ENCODE peak calls at places on chromosomes 11 and 22, in four cellular contexts. U is amniotic epithelial cell, B is dorsolateral prefrontal cortex, T is anterior cingulate cortex. M is an unnamed sample.

GRCh38 chr11:1890856-1891830 is 552 bp downstream of the PRR33 start:
- DNase-seq in U (no peak), B (no peak), T (no peak), M (peak)

GRCh38 chr22:36454916-36455570 is 26.4 kb downstream of the TXN2 start:
- DNase-seq in U (peak), B (peak), T (peak), M (no peak)

GRCh38 chr11:67373916-67374570 is 645 bp upstream of the CLCF1 start:
- DNase-seq in U (peak), B (no peak), T (peak), M (no peak)

GRCh38 chr11:74024630-74025029 is 15.7 kb upstream of the UCP3 start:
- DNase-seq in U (peak), B (no peak), T (no peak), M (no peak)

GRCh38 chr22:46606886-46607285 is 13.3 kb upstream of the GRAMD4 start:
- DNase-seq in U (no peak), B (no peak), T (no peak), M (no peak)

GRCh38 chr22:31488988-31489617 is 539 bp downstream of the EIF4ENIF1 start:
- DNase-seq in U (no peak), B (no peak), T (no peak), M (no peak)

GRCh38 chr11:3747704-3748103 is 49.6 kb downstream of the NUP98 start:
- DNase-seq in U (peak), B (no peak), T (no peak), M (no peak)

GRCh38 chr11:1129666-1130160 is 28.0 kb upstream of the MUC5AC start:
- DNase-seq in U (no peak), B (peak), T (no peak), M (no peak)

GRCh38 chr11:20443596-20443995 is 56.1 kb downstream of the PRMT3 start:
- DNase-seq in U (peak), B (no peak), T (no peak), M (no peak)

GRCh38 chr11:3816673-3817072 is 8.3 kb downstream of the PGAP2 start:
- DNase-seq in U (no peak), B (no peak), T (no peak), M (no peak)

GRCh38 chr11:73950869-73951710 is at the start of gene DNAJB13:
- DNase-seq in U (peak), B (peak), T (peak), M (no peak)

GRCh38 chr11:7639643-7640025 is 33.7 kb downstream of the CYB5R2 start:
- DNase-seq in U (no peak), B (no peak), T (no peak), M (no peak)

GRCh38 chr22:40273319-40273718 is 73.0 kb upstream of the ADSL start:
- DNase-seq in U (no peak), B (no peak), T (no peak), M (no peak)

GRCh38 chr11:15286465-15286864 is 171.7 kb downstream of the INSC start:
- DNase-seq in U (no peak), B (no peak), T (no peak), M (no peak)

GRCh38 chr22:20243545-20244249 is 24.4 kb downstream of the RTN4R start:
- DNase-seq in U (peak), B (peak), T (peak), M (no peak)

GRCh38 chr11:59427068-59427382 is 812 bp upstream of the OR5A2 start:
- DNase-seq in U (no peak), B (no peak), T (no peak), M (no peak)

GRCh38 chr11:86143429-86144030 is 74.6 kb upstream of the PICALM start:
- DNase-seq in U (no peak), B (no peak), T (no peak), M (no peak)

GRCh38 chr11:43504316-43504950 is 145.7 kb downstream of the TTC17 start:
- DNase-seq in U (no peak), B (no peak), T (no peak), M (no peak)

GRCh38 chr11:61586792-61587430 is 6.0 kb upstream of the SYT7 start:
- DNase-seq in U (no peak), B (no peak), T (no peak), M (no peak)

GRCh38 chr11:68213135-68213515 is at the start of gene KMT5B:
- DNase-seq in U (peak), B (no peak), T (peak), M (no peak)

GRCh38 chr22:35322126-35322525 is 22.4 kb downstream of the TOM1 start:
- DNase-seq in U (no peak), B (no peak), T (no peak), M (no peak)

GRCh38 chr11:71425851-71426250 is 22.3 kb downstream of the DHCR7 start:
- DNase-seq in U (no peak), B (no peak), T (no peak), M (no peak)

GRCh38 chr11:1260023-1260501 is 37.2 kb downstream of the MUC5B start:
- DNase-seq in U (peak), B (no peak), T (no peak), M (no peak)

GRCh38 chr22:31139866-31140716 is at the start of gene PLA2G3:
- DNase-seq in U (peak), B (no peak), T (no peak), M (no peak)

GRCh38 chr11:45045692-45046471 is 95.2 kb upstream of the TP53I11 start:
- DNase-seq in U (peak), B (peak), T (no peak), M (no peak)

GRCh38 chr11:87473174-87473573 is 435.4 kb downstream of the TMEM135 start:
- DNase-seq in U (peak), B (peak), T (no peak), M (no peak)

GRCh38 chr11:44737222-44737621 is 10.5 kb downstream of the TSPAN18 start:
- DNase-seq in U (no peak), B (no peak), T (no peak), M (no peak)

GRCh38 chr11:62789576-62789975 is 2.2 kb downstream of the TMEM223 start:
- DNase-seq in U (no peak), B (no peak), T (no peak), M (no peak)

GRCh38 chr11:130088909-130089668 is 19.4 kb downstream of the APLP2 start:
- DNase-seq in U (no peak), B (no peak), T (no peak), M (no peak)

GRCh38 chr22:44970291-44970690 is 39.5 kb downstream of the PHF21B start:
- DNase-seq in U (no peak), B (no peak), T (no peak), M (no peak)

GRCh38 chr22:39238966-39239510 is 5.7 kb downstream of the PDGFB start:
- DNase-seq in U (no peak), B (no peak), T (no peak), M (no peak)

GRCh38 chr22:32850591-32851517 is 49.3 kb downstream of the TIMP3 start:
- DNase-seq in U (peak), B (peak), T (peak), M (no peak)

GRCh38 chr11:91952056-91952455 is 272.6 kb upstream of the FAT3 start:
- DNase-seq in U (no peak), B (no peak), T (no peak), M (no peak)

GRCh38 chr11:124482362-124483147 is 37.1 kb upstream of the OR8B8 start:
- DNase-seq in U (peak), B (no peak), T (no peak), M (no peak)